ENCODE peak calls at places on chromosomes 3 and 15, in eight cellular contexts. One of them, this sample, is unnamed.

GRCh38 chr3:150237490-150237889 is 170.6 kb upstream of the TSC22D2 start:
- DNase-seq in activated B cell treated with CpG ODN at 0.5 μM for 24 hours: no peak
- DNase-seq in dorsolateral prefrontal cortex: no peak
- DNase-seq in pancreas: no peak
- DNase-seq in mucosa of descending colon: no peak
- DNase-seq in fibroblast of lung: peak; percentile 87
- DNase-seq in GM13977: no peak
- DNase-seq in neural progenitor cell: no peak
- DNase-seq in this sample: no peak

GRCh38 chr3:194315088-194315964 is 35.8 kb downstream of the CPN2 start:
- DNase-seq in activated B cell treated with CpG ODN at 0.5 μM for 24 hours: peak; percentile 86
- DNase-seq in dorsolateral prefrontal cortex: peak; percentile 82
- DNase-seq in pancreas: peak; percentile 98
- DNase-seq in mucosa of descending colon: peak; percentile 90
- DNase-seq in fibroblast of lung: peak; percentile 86
- DNase-seq in GM13977: peak; percentile 90
- DNase-seq in neural progenitor cell: peak; percentile 95
- DNase-seq in this sample: no peak

GRCh38 chr3:56624725-56625124 is 58.3 kb downstream of the TASOR start:
- DNase-seq in activated B cell treated with CpG ODN at 0.5 μM for 24 hours: no peak
- DNase-seq in dorsolateral prefrontal cortex: no peak
- DNase-seq in pancreas: no peak
- DNase-seq in mucosa of descending colon: no peak
- DNase-seq in fibroblast of lung: peak; percentile 65
- DNase-seq in GM13977: no peak
- DNase-seq in neural progenitor cell: no peak
- DNase-seq in this sample: no peak

GRCh38 chr3:48232734-48233133 is 8.2 kb upstream of the ZNF589 start:
- DNase-seq in activated B cell treated with CpG ODN at 0.5 μM for 24 hours: peak; percentile 34
- DNase-seq in dorsolateral prefrontal cortex: peak; percentile 84
- DNase-seq in pancreas: peak; percentile 82
- DNase-seq in mucosa of descending colon: peak; percentile 65
- DNase-seq in fibroblast of lung: peak; percentile 79
- DNase-seq in GM13977: peak; percentile 59
- DNase-seq in neural progenitor cell: peak; percentile 86
- DNase-seq in this sample: no peak

GRCh38 chr3:27686642-27687041 is 35.5 kb downstream of the EOMES start:
- DNase-seq in activated B cell treated with CpG ODN at 0.5 μM for 24 hours: no peak
- DNase-seq in dorsolateral prefrontal cortex: no peak
- DNase-seq in pancreas: no peak
- DNase-seq in mucosa of descending colon: no peak
- DNase-seq in fibroblast of lung: peak; percentile 95
- DNase-seq in GM13977: no peak
- DNase-seq in neural progenitor cell: no peak
- DNase-seq in this sample: no peak

GRCh38 chr3:192171213-192171612 is 556.1 kb downstream of the FGF12 start:
- DNase-seq in activated B cell treated with CpG ODN at 0.5 μM for 24 hours: no peak
- DNase-seq in dorsolateral prefrontal cortex: no peak
- DNase-seq in pancreas: no peak
- DNase-seq in mucosa of descending colon: no peak
- DNase-seq in fibroblast of lung: no peak
- DNase-seq in GM13977: no peak
- DNase-seq in neural progenitor cell: no peak
- DNase-seq in this sample: no peak

GRCh38 chr3:178602864-178603263 is 66.6 kb downstream of the KCNMB2 start:
- DNase-seq in activated B cell treated with CpG ODN at 0.5 μM for 24 hours: no peak
- DNase-seq in dorsolateral prefrontal cortex: no peak
- DNase-seq in pancreas: no peak
- DNase-seq in mucosa of descending colon: no peak
- DNase-seq in fibroblast of lung: no peak
- DNase-seq in GM13977: no peak
- DNase-seq in neural progenitor cell: no peak
- DNase-seq in this sample: no peak

GRCh38 chr15:27256446-27256845 is 285.5 kb downstream of the GABRG3 start:
- DNase-seq in activated B cell treated with CpG ODN at 0.5 μM for 24 hours: no peak
- DNase-seq in dorsolateral prefrontal cortex: no peak
- DNase-seq in pancreas: no peak
- DNase-seq in mucosa of descending colon: no peak
- DNase-seq in fibroblast of lung: no peak
- DNase-seq in GM13977: no peak
- DNase-seq in neural progenitor cell: no peak
- DNase-seq in this sample: no peak

GRCh38 chr3:107227091-107227490 is 150.1 kb upstream of the CCDC54 start:
- DNase-seq in activated B cell treated with CpG ODN at 0.5 μM for 24 hours: no peak
- DNase-seq in dorsolateral prefrontal cortex: no peak
- DNase-seq in pancreas: no peak
- DNase-seq in mucosa of descending colon: no peak
- DNase-seq in fibroblast of lung: no peak
- DNase-seq in GM13977: no peak
- DNase-seq in neural progenitor cell: no peak
- DNase-seq in this sample: no peak

GRCh38 chr3:107222927-107223326 is 154.3 kb upstream of the CCDC54 start:
- DNase-seq in activated B cell treated with CpG ODN at 0.5 μM for 24 hours: no peak
- DNase-seq in dorsolateral prefrontal cortex: no peak
- DNase-seq in pancreas: no peak
- DNase-seq in mucosa of descending colon: no peak
- DNase-seq in fibroblast of lung: peak; percentile 82
- DNase-seq in GM13977: no peak
- DNase-seq in neural progenitor cell: no peak
- DNase-seq in this sample: no peak

GRCh38 chr3:107220538-107220937 is 156.7 kb upstream of the CCDC54 start:
- DNase-seq in activated B cell treated with CpG ODN at 0.5 μM for 24 hours: no peak
- DNase-seq in dorsolateral prefrontal cortex: no peak
- DNase-seq in pancreas: no peak
- DNase-seq in mucosa of descending colon: no peak
- DNase-seq in fibroblast of lung: no peak
- DNase-seq in GM13977: no peak
- DNase-seq in neural progenitor cell: no peak
- DNase-seq in this sample: no peak

GRCh38 chr3:107221856-107222255 is 155.4 kb upstream of the CCDC54 start:
- DNase-seq in activated B cell treated with CpG ODN at 0.5 μM for 24 hours: no peak
- DNase-seq in dorsolateral prefrontal cortex: no peak
- DNase-seq in pancreas: no peak
- DNase-seq in mucosa of descending colon: no peak
- DNase-seq in fibroblast of lung: peak; percentile 81
- DNase-seq in GM13977: no peak
- DNase-seq in neural progenitor cell: no peak
- DNase-seq in this sample: no peak

DNA sequence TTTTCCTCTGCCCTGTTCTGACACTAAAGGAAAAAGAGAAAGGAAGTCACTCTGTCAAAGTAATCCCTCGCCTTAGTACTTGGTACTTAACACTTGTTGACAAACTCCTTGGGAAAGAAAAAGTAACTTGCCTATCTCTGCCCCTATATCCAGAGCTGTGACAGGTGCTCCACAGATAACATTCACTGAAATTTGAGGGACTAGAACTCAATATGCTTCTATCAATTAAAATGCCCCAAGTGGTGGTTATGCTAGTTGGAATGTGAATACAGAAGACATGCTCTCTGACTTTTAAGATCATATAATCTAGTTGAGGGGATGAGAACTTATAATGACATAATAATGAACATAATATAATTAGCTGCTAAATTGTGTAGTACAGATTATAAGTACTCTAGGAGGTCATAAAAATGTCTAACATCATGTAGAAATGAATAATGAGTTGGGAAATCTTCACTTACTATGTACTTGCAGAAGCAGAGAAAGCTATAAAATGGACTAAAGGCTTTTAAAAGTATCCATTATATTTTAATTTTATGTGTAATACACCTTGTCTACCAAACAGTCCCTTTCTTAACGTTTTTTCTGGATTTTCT is 153.1 kb upstream of the CCDC54 start:
- DNase-seq in activated B cell treated with CpG ODN at 0.5 μM for 24 hours: no peak
- DNase-seq in dorsolateral prefrontal cortex: no peak
- DNase-seq in pancreas: no peak
- DNase-seq in mucosa of descending colon: no peak
- DNase-seq in fibroblast of lung: no peak
- DNase-seq in GM13977: no peak
- DNase-seq in neural progenitor cell: no peak
- DNase-seq in this sample: no peak
- TF ChIP-seq CTCF in activated B cell treated with CpG ODN at 0.5 μM for 24 hours: no peak
- TF ChIP-seq CTCF in dorsolateral prefrontal cortex: no peak
- TF ChIP-seq CTCF in pancreas: no peak
- TF ChIP-seq CTCF in mucosa of descending colon: no peak
- TF ChIP-seq CTCF in fibroblast of lung: no peak
- TF ChIP-seq CTCF in GM13977: no peak
- TF ChIP-seq CTCF in neural progenitor cell: no peak
- TF ChIP-seq CTCF in this sample: no peak

GRCh38 chr15:39153718-39154117 is 427.2 kb upstream of the THBS1 start:
- DNase-seq in activated B cell treated with CpG ODN at 0.5 μM for 24 hours: no peak
- DNase-seq in dorsolateral prefrontal cortex: no peak
- DNase-seq in pancreas: no peak
- DNase-seq in mucosa of descending colon: no peak
- DNase-seq in fibroblast of lung: peak; percentile 16
- DNase-seq in GM13977: no peak
- DNase-seq in neural progenitor cell: no peak
- DNase-seq in this sample: no peak

GRCh38 chr15:39154776-39155175 is 426.1 kb upstream of the THBS1 start:
- DNase-seq in activated B cell treated with CpG ODN at 0.5 μM for 24 hours: no peak
- DNase-seq in dorsolateral prefrontal cortex: no peak
- DNase-seq in pancreas: no peak
- DNase-seq in mucosa of descending colon: no peak
- DNase-seq in fibroblast of lung: no peak
- DNase-seq in GM13977: no peak
- DNase-seq in neural progenitor cell: no peak
- DNase-seq in this sample: no peak

GRCh38 chr15:39156166-39156565 is 424.7 kb upstream of the THBS1 start:
- DNase-seq in activated B cell treated with CpG ODN at 0.5 μM for 24 hours: no peak
- DNase-seq in dorsolateral prefrontal cortex: no peak
- DNase-seq in pancreas: no peak
- DNase-seq in mucosa of descending colon: no peak
- DNase-seq in fibroblast of lung: no peak
- DNase-seq in GM13977: no peak
- DNase-seq in neural progenitor cell: no peak
- DNase-seq in this sample: no peak

GRCh38 chr15:39153058-39153457 is 427.8 kb upstream of the THBS1 start:
- DNase-seq in activated B cell treated with CpG ODN at 0.5 μM for 24 hours: no peak
- DNase-seq in dorsolateral prefrontal cortex: no peak
- DNase-seq in pancreas: no peak
- DNase-seq in mucosa of descending colon: no peak
- DNase-seq in fibroblast of lung: no peak
- DNase-seq in GM13977: no peak
- DNase-seq in neural progenitor cell: no peak
- DNase-seq in this sample: no peak

DNA sequence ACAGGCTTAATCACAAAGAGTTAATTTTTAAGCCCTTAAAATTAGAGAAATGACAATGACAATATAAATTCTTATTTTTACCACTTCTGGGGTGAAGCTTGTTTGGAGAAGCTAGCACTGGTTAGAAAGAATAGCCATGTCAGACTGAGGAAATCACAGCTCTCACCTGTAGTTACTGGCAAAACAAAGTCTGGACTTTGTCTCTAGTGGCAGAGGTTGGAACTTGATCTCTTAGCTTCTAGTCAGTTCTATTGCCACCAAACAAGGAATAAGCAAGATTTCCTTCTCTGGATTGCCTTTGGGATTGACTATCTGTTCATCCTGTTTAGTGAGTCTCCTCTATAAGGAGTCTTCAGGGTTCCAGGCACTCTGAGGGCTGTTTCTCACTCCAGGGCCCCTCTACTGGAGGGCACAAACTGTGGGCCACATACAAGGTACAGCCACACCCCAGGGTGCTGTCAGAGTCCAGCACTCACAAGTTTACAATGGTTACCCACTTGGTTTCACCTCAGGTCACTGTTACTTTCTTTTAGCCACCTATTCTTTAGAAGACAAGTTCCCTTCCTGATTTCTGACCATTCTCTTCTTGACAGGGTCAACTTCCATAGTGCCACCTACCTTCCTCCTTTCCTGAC is 426.6 kb upstream of the THBS1 start:
- DNase-seq in activated B cell treated with CpG ODN at 0.5 μM for 24 hours: no peak
- DNase-seq in dorsolateral prefrontal cortex: no peak
- DNase-seq in pancreas: no peak
- DNase-seq in mucosa of descending colon: peak; percentile 29
- DNase-seq in fibroblast of lung: no peak
- DNase-seq in GM13977: no peak
- DNase-seq in neural progenitor cell: no peak
- DNase-seq in this sample: no peak
- TF ChIP-seq CTCF in activated B cell treated with CpG ODN at 0.5 μM for 24 hours: no peak
- TF ChIP-seq CTCF in dorsolateral prefrontal cortex: no peak
- TF ChIP-seq CTCF in pancreas: peak; percentile 13
- TF ChIP-seq CTCF in mucosa of descending colon: peak; percentile 20
- TF ChIP-seq CTCF in fibroblast of lung: no peak
- TF ChIP-seq CTCF in GM13977: no peak
- TF ChIP-seq CTCF in neural progenitor cell: peak; percentile 22
- TF ChIP-seq CTCF in this sample: no peak

GRCh38 chr3:129316121-129317013 is 37.7 kb downstream of the HMCES start:
- DNase-seq in activated B cell treated with CpG ODN at 0.5 μM for 24 hours: peak; percentile 69
- DNase-seq in dorsolateral prefrontal cortex: peak; percentile 90
- DNase-seq in pancreas: peak; percentile 96
- DNase-seq in mucosa of descending colon: peak; percentile 92
- DNase-seq in fibroblast of lung: peak; percentile 67
- DNase-seq in GM13977: peak; percentile 93
- DNase-seq in neural progenitor cell: peak; percentile 90
- DNase-seq in this sample: peak; percentile 84
- TF ChIP-seq CTCF in activated B cell treated with CpG ODN at 0.5 μM for 24 hours: no peak
- TF ChIP-seq CTCF in dorsolateral prefrontal cortex: peak; percentile 69
- TF ChIP-seq CTCF in pancreas: no peak
- TF ChIP-seq CTCF in mucosa of descending colon: peak; percentile 27
- TF ChIP-seq CTCF in fibroblast of lung: peak; percentile 45
- TF ChIP-seq CTCF in GM13977: peak; percentile 82
- TF ChIP-seq CTCF in neural progenitor cell: peak; percentile 69
- TF ChIP-seq CTCF in this sample: peak; percentile 56

GRCh38 chr15:69665641-69666091 is 213.0 kb downstream of the RPLP1 start:
- DNase-seq in activated B cell treated with CpG ODN at 0.5 μM for 24 hours: no peak
- DNase-seq in dorsolateral prefrontal cortex: no peak
- DNase-seq in pancreas: no peak
- DNase-seq in mucosa of descending colon: no peak
- DNase-seq in fibroblast of lung: no peak
- DNase-seq in GM13977: no peak
- DNase-seq in neural progenitor cell: peak; percentile 16
- DNase-seq in this sample: no peak

GRCh38 chr15:69663441-69663840 is 210.8 kb downstream of the RPLP1 start:
- DNase-seq in activated B cell treated with CpG ODN at 0.5 μM for 24 hours: no peak
- DNase-seq in dorsolateral prefrontal cortex: no peak
- DNase-seq in pancreas: no peak
- DNase-seq in mucosa of descending colon: no peak
- DNase-seq in fibroblast of lung: no peak
- DNase-seq in GM13977: peak; percentile 8
- DNase-seq in neural progenitor cell: no peak
- DNase-seq in this sample: no peak

GRCh38 chr15:69663982-69664381 is 211.4 kb downstream of the RPLP1 start:
- DNase-seq in activated B cell treated with CpG ODN at 0.5 μM for 24 hours: no peak
- DNase-seq in dorsolateral prefrontal cortex: no peak
- DNase-seq in pancreas: no peak
- DNase-seq in mucosa of descending colon: no peak
- DNase-seq in fibroblast of lung: no peak
- DNase-seq in GM13977: no peak
- DNase-seq in neural progenitor cell: no peak
- DNase-seq in this sample: no peak

GRCh38 chr15:69666441-69666882 is 213.8 kb downstream of the RPLP1 start:
- DNase-seq in activated B cell treated with CpG ODN at 0.5 μM for 24 hours: no peak
- DNase-seq in dorsolateral prefrontal cortex: no peak
- DNase-seq in pancreas: no peak
- DNase-seq in mucosa of descending colon: no peak
- DNase-seq in fibroblast of lung: peak; percentile 65
- DNase-seq in GM13977: peak; percentile 64
- DNase-seq in neural progenitor cell: no peak
- DNase-seq in this sample: peak; percentile 92

DNA sequence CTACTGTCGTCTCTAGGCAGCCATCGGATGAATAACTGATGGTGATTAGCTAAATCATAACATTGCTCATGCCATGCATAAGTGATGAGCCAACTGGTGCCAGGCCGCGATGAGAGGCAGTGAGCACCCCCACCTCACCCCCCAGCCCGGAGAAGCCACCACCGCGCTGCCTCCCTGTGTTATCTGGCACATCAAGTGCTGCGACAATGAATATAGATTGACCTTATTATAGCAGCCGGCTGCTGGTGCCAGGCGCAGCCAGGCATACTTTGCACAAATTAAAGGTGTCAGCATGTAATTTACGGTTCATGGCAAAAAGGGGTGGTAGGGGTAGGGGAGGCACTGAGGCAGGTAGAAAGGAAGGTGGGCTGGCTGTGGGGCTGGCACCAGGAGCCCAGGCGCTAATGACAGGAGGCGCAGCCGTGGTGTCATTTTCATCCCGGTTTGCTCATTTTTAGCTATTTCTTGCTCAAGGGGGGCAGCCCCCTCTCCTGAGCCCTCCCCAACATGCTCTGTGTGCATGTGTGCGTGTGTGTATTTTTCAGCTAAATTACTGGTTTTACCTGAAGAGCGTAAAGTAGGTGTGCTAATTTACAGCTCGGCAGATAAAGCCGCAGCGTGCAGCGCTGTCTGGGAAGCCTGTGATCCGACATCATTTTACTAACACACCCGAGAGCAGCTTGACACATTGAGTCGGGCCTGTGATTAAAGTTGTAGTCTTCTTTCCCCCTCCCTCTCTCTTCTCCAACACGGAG is 212.1 kb downstream of the RPLP1 start:
- DNase-seq in activated B cell treated with CpG ODN at 0.5 μM for 24 hours: no peak
- DNase-seq in dorsolateral prefrontal cortex: peak; percentile 60
- DNase-seq in pancreas: no peak
- DNase-seq in mucosa of descending colon: no peak
- DNase-seq in fibroblast of lung: no peak
- DNase-seq in GM13977: no peak
- DNase-seq in neural progenitor cell: no peak
- DNase-seq in this sample: no peak
- TF ChIP-seq CTCF in activated B cell treated with CpG ODN at 0.5 μM for 24 hours: no peak
- TF ChIP-seq CTCF in dorsolateral prefrontal cortex: no peak
- TF ChIP-seq CTCF in pancreas: no peak
- TF ChIP-seq CTCF in mucosa of descending colon: no peak
- TF ChIP-seq CTCF in fibroblast of lung: no peak
- TF ChIP-seq CTCF in GM13977: no peak
- TF ChIP-seq CTCF in neural progenitor cell: no peak
- TF ChIP-seq CTCF in this sample: no peak

This sample was measured in CD14-positive monocyte.